ENCODE peak calls at places on chromosome 11, in nine cellular contexts. S is iPS-NIHi11; L is dermis blood vessel endothelial cell; B is HT-29; P is thoracic aorta; Z is NCI-H748 treated with DMSO at 0.1 percent for 48 hours; M is non-pigmented ciliary epithelial cell; F is activated naive CD8-positive, alpha-beta T cell treated with anti-CD3 and anti-CD28 coated beads for 36 hours; G is SHP77. X is an unnamed sample.

GRCh38 chr11:72257551-72257950 is 13.6 kb upstream of the PHOX2A start:
- DNase-seq in S (no peak), L (no peak), B (no peak), P (no peak), Z (no peak), M (no peak), F (no peak), G (no peak), X (no peak)

GRCh38 chr11:133951484-133952198 is 5.1 kb downstream of the IGSF9B start:
- DNase-seq in S (peak; percentile 75), L (no peak), B (no peak), P (no peak), Z (no peak), M (no peak), F (no peak), G (no peak), X (no peak)

GRCh38 chr11:32829157-32829679 is 509 bp upstream of the PRRG4 start:
- DNase-seq in S (no peak), L (peak; percentile 22), B (no peak), P (no peak), Z (no peak), M (no peak), F (no peak), G (no peak), X (no peak)

GRCh38 chr11:59676205-59676604 is 7.4 kb upstream of the PATL1 start:
- DNase-seq in S (no peak), L (no peak), B (no peak), P (no peak), Z (no peak), M (no peak), F (no peak), G (no peak), X (no peak)

GRCh38 chr11:112173152-112173551 is 2.2 kb upstream of the BCO2 start:
- DNase-seq in S (no peak), L (no peak), B (no peak), P (no peak), Z (no peak), M (no peak), F (no peak), G (no peak), X (no peak)

GRCh38 chr11:70298243-70298915 is 27.9 kb downstream of the PPFIA1 start:
- DNase-seq in S (no peak), L (no peak), B (no peak), P (no peak), Z (no peak), M (no peak), F (no peak), G (no peak), X (no peak)

GRCh38 chr11:119573858-119574257 is 150.9 kb upstream of the THY1 start:
- DNase-seq in S (no peak), L (no peak), B (no peak), P (no peak), Z (no peak), M (no peak), F (no peak), G (no peak), X (no peak)

GRCh38 chr11:17972987-17973386 is 39.9 kb downstream of the SERGEF start:
- DNase-seq in S (peak; percentile 77), L (peak; percentile 79), B (peak; percentile 17), P (no peak), Z (peak; percentile 14), M (peak; percentile 49), F (no peak), G (no peak), X (peak; percentile 32)

GRCh38 chr11:20131744-20132666 is 28.3 kb downstream of the DBX1 start:
- DNase-seq in S (peak; percentile 78), L (peak; percentile 80), B (peak; percentile 63), P (no peak), Z (no peak), M (no peak), F (peak; percentile 30), G (no peak), X (peak; percentile 68)